ENCODE peak calls at places on chromosome 10, in ten cellular contexts. Q is thoracic aorta; R is lung; E is IMR-90; P is hepatocyte; S is uterus; F is astrocyte; Z is Karpas-422; L is CD8-positive, alpha-beta memory T cell; H is aorta. A is an unnamed sample.

GRCh38 chr10:34739915-34740314 is 75.2 kb downstream of the PARD3 start:
- DNase-seq in Q (no peak), R (peak; percentile 35), E (peak; percentile 91), P (peak; percentile 71), S (peak; percentile 69), F (peak; percentile 91), Z (no peak), L (no peak), H (no peak), A (peak; percentile 87)

GRCh38 chr10:123007558-123008378 is 827 bp downstream of the IKZF5 start:
- DNase-seq in Q (no peak), R (peak; percentile 53), E (peak; percentile 62), P (peak; percentile 80), S (no peak), F (peak; percentile 45), Z (peak; percentile 85), L (peak; percentile 68), H (peak; percentile 50), A (peak; percentile 84)

GRCh38 chr10:4131407-4132215 is 346.6 kb upstream of the KLF6 start:
- DNase-seq in Q (no peak), R (no peak), E (peak; percentile 93), P (peak; percentile 15), S (no peak), F (peak; percentile 93), Z (peak; percentile 93), L (peak; percentile 37), H (no peak), A (peak; percentile 86)

GRCh38 chr10:78894841-78895195 is 173.9 kb upstream of the ZMIZ1 start:
- DNase-seq in Q (no peak), R (peak; percentile 16), E (no peak), P (peak; percentile 37), S (no peak), F (no peak), Z (no peak), L (no peak), H (no peak), A (no peak)

GRCh38 chr10:112288526-112288925 is 5.3 kb downstream of the TECTB start:
- DNase-seq in Q (no peak), R (no peak), E (no peak), P (no peak), S (no peak), F (no peak), Z (no peak), L (no peak), H (no peak), A (no peak)

GRCh38 chr10:131806146-131806545 is 94.7 kb upstream of the PPP2R2D start:
- DNase-seq in Q (no peak), R (no peak), E (no peak), P (no peak), S (no peak), F (no peak), Z (no peak), L (no peak), H (no peak), A (no peak)

GRCh38 chr10:74334221-74334620 is 183.2 kb downstream of the ADK start:
- DNase-seq in Q (no peak), R (no peak), E (no peak), P (no peak), S (no peak), F (no peak), Z (no peak), L (no peak), H (no peak), A (no peak)

GRCh38 chr10:70474780-70475179 is 3.8 kb upstream of the PALD1 start:
- DNase-seq in Q (no peak), R (no peak), E (no peak), P (no peak), S (no peak), F (no peak), Z (no peak), L (no peak), H (no peak), A (no peak)

GRCh38 chr10:26464632-26465280 is 26.6 kb downstream of the APBB1IP start:
- DNase-seq in Q (no peak), R (no peak), E (no peak), P (no peak), S (no peak), F (no peak), Z (no peak), L (no peak), H (no peak), A (no peak)

GRCh38 chr10:96244354-96244753 is 27.0 kb downstream of the BLNK start:
- DNase-seq in Q (no peak), R (no peak), E (no peak), P (no peak), S (no peak), F (no peak), Z (peak; percentile 74), L (no peak), H (no peak), A (no peak)

GRCh38 chr10:97024181-97025073 is 161.3 kb downstream of the SLIT1 start:
- DNase-seq in Q (no peak), R (no peak), E (peak; percentile 93), P (peak; percentile 56), S (no peak), F (peak; percentile 87), Z (peak; percentile 84), L (no peak), H (peak; percentile 56), A (peak; percentile 64)

GRCh38 chr10:132872658-132873057 is 69.7 kb downstream of the CFAP46 start:
- DNase-seq in Q (no peak), R (no peak), E (no peak), P (no peak), S (no peak), F (no peak), Z (no peak), L (no peak), H (peak; percentile 18), A (no peak)

GRCh38 chr10:32271617-32272016 is 75.3 kb downstream of the EPC1 start:
- DNase-seq in Q (no peak), R (no peak), E (peak; percentile 64), P (no peak), S (no peak), F (peak; percentile 48), Z (no peak), L (no peak), H (no peak), A (peak; percentile 26)

GRCh38 chr10:123651421-123652047 is 14.6 kb upstream of the GPR26 start:
- DNase-seq in Q (no peak), R (no peak), E (no peak), P (no peak), S (no peak), F (no peak), Z (no peak), L (no peak), H (no peak), A (no peak)

GRCh38 chr10:130573446-130573845 is 437.3 kb downstream of the GLRX3 start:
- DNase-seq in Q (no peak), R (no peak), E (no peak), P (no peak), S (no peak), F (no peak), Z (peak; percentile 41), L (no peak), H (no peak), A (no peak)

GRCh38 chr10:130567436-130567835 is 431.2 kb downstream of the GLRX3 start:
- DNase-seq in Q (no peak), R (no peak), E (no peak), P (no peak), S (no peak), F (no peak), Z (no peak), L (no peak), H (no peak), A (no peak)

GRCh38 chr10:130571674-130572073 is 435.5 kb downstream of the GLRX3 start:
- DNase-seq in Q (no peak), R (no peak), E (no peak), P (no peak), S (no peak), F (no peak), Z (no peak), L (no peak), H (no peak), A (no peak)

GRCh38 chr10:130568246-130568645 is 432.1 kb downstream of the GLRX3 start:
- DNase-seq in Q (no peak), R (no peak), E (no peak), P (no peak), S (no peak), F (no peak), Z (no peak), L (no peak), H (no peak), A (no peak)

GRCh38 chr10:130570119-130570518 is 433.9 kb downstream of the GLRX3 start:
- DNase-seq in Q (no peak), R (no peak), E (no peak), P (no peak), S (no peak), F (no peak), Z (no peak), L (no peak), H (no peak), A (no peak)
- H3K9me3 ChIP-seq in Q (no peaks in the 10 kb centered on the region), R (no peaks in the 10 kb centered on the region), E (peaks cover 44% of the 10 kb centered on the region), P (no peaks in the 10 kb centered on the region), S (no peaks in the 10 kb centered on the region), F (peaks cover 4% of the 10 kb centered on the region), Z (no peaks in the 10 kb centered on the region), L (no peaks in the 10 kb centered on the region), H (no peaks in the 10 kb centered on the region), A (no peaks in the 10 kb centered on the region)

DNA sequence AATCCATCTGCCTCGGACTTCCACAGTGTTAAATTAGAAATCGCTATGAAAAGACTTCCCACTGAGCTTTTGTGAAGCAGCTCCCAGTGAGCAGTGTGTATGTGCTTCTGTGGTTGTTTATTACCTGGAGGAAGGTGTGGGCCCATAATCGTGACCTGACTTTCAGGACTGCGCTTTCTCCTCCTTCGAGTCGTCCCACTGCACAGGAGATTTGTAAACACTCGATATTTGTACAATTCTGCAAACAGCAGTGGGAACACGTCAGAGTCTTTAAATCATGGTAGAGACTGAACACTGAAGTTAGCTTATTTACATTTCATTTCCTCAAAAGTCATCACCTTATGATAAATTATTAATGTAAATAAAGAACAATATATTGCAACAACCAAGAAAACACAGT is 171.4 kb downstream of the ITGA8 start:
- DNase-seq in Q (no peak), R (no peak), E (no peak), P (no peak), S (no peak), F (no peak), Z (no peak), L (no peak), H (no peak), A (no peak)
- H3K9me3 ChIP-seq in Q (no peaks in the 10 kb centered on the region), R (no peaks in the 10 kb centered on the region), E (peaks cover 6% of the 10 kb centered on the region), P (no peaks in the 10 kb centered on the region), S (no peaks in the 10 kb centered on the region), F (peaks cover 6% of the 10 kb centered on the region), Z (no peaks in the 10 kb centered on the region), L (no peaks in the 10 kb centered on the region), H (no peaks in the 10 kb centered on the region), A (peaks cover under 1% of the 10 kb centered on the region)

DNA sequence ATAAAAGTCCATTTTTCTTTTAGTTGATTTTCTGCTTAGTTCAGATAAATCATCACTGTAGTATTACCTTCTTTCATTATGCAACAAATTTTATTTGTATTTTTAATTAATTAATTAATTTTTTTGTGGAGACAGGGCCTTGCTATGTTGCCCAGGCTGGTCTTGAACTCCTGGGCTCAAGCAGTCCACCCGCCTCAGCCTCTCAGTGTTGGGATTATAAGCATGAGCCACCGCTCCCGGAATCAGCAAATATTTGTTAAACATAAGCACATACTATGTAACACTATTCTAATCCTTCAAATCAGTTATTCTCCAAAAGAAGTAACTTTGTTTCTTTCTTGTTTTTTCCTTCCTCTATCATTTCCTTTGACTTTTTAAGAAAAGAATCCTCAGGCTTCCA is 584.8 kb upstream of the ANKRD30A start:
- DNase-seq in Q (no peak), R (no peak), E (no peak), P (no peak), S (no peak), F (no peak), Z (no peak), L (no peak), H (no peak), A (no peak)
- H3K9me3 ChIP-seq in Q (no peaks in the 10 kb centered on the region), R (no peaks in the 10 kb centered on the region), E (no peaks in the 10 kb centered on the region), P (no peaks in the 10 kb centered on the region), S (no peaks in the 10 kb centered on the region), F (no peaks in the 10 kb centered on the region), Z (no peaks in the 10 kb centered on the region), L (no peaks in the 10 kb centered on the region), H (no peaks in the 10 kb centered on the region), A (no peaks in the 10 kb centered on the region)

GRCh38 chr10:64506963-64507362 is 985.8 kb downstream of the REEP3 start:
- DNase-seq in Q (no peak), R (no peak), E (no peak), P (no peak), S (no peak), F (no peak), Z (no peak), L (no peak), H (no peak), A (no peak)
- H3K9me3 ChIP-seq in Q (no peaks in the 10 kb centered on the region), R (no peaks in the 10 kb centered on the region), E (no peaks in the 10 kb centered on the region), P (no peaks in the 10 kb centered on the region), S (no peaks in the 10 kb centered on the region), F (no peaks in the 10 kb centered on the region), Z (no peaks in the 10 kb centered on the region), L (no peaks in the 10 kb centered on the region), H (no peaks in the 10 kb centered on the region), A (no peaks in the 10 kb centered on the region)

A was measured in adipocyte.